ENCODE peak calls at places on chromosome 1, in five cellular contexts. Q is amniotic epithelial cell; L is activated effector memory CD4-positive, alpha-beta T cell treated with Interleukin-2 at 50 U/mL for 16 hours; M is nephron progenitor cell; J is activated naive CD4-positive, alpha-beta T cell. V is an unnamed sample.

GRCh38 chr1:66168919-66169725 is 364.8 kb upstream of the SGIP1 start:
- DNase-seq in Q (no peak), L (no peak), M (no peak), J (no peak), V (no peak)

GRCh38 chr1:30765610-30766434 is 8.2 kb upstream of the LAPTM5 start:
- DNase-seq in Q (peak; percentile 51), L (no peak), M (no peak), J (no peak), V (no peak)

GRCh38 chr1:190474587-190475305 is 2.9 kb downstream of the BRINP3 start:
- DNase-seq in Q (peak; percentile 3), L (no peak), M (peak; percentile 35), J (no peak), V (no peak)

GRCh38 chr1:156708245-156708661 is 2.9 kb upstream of the CRABP2 start:
- DNase-seq in Q (no peak), L (no peak), M (no peak), J (no peak), V (no peak)

GRCh38 chr1:154669464-154670282 is 61.7 kb upstream of the ADAR start:
- DNase-seq in Q (peak; percentile 67), L (peak; percentile 49), M (peak; percentile 65), J (peak; percentile 40), V (peak; percentile 76)

GRCh38 chr1:166174108-166174507 is 7.3 kb upstream of the FAM78B start:
- DNase-seq in Q (no peak), L (no peak), M (no peak), J (no peak), V (no peak)

GRCh38 chr1:11285883-11286734 is 13.1 kb downstream of the UBIAD1 start:
- DNase-seq in Q (peak; percentile 18), L (no peak), M (no peak), J (no peak), V (peak; percentile 20)

GRCh38 chr1:119040906-119041305 is 52.8 kb upstream of the TBX15 start:
- DNase-seq in Q (peak; percentile 83), L (no peak), M (no peak), J (no peak), V (peak; percentile 57)

GRCh38 chr1:62433861-62434611 is 2.8 kb upstream of the USP1 start:
- DNase-seq in Q (no peak), L (no peak), M (no peak), J (no peak), V (no peak)

GRCh38 chr1:174167404-174167803 is 8.1 kb downstream of the RABGAP1L start:
- DNase-seq in Q (no peak), L (no peak), M (no peak), J (no peak), V (no peak)

GRCh38 chr1:8671313-8671917 is 146.0 kb downstream of the RERE start:
- DNase-seq in Q (peak; percentile 81), L (no peak), M (peak; percentile 16), J (no peak), V (peak; percentile 89)

GRCh38 chr1:77509051-77509492 is 173.4 kb downstream of the ZZZ3 start:
- DNase-seq in Q (no peak), L (no peak), M (no peak), J (no peak), V (peak; percentile 23)

GRCh38 chr1:232519186-232519585 is 110.7 kb downstream of the SIPA1L2 start:
- DNase-seq in Q (no peak), L (no peak), M (no peak), J (no peak), V (no peak)

GRCh38 chr1:166716620-166717019 is 122.7 kb upstream of the POGK start:
- DNase-seq in Q (no peak), L (no peak), M (no peak), J (no peak), V (no peak)

GRCh38 chr1:205492201-205492667 is 12.2 kb upstream of the CDK18 start:
- DNase-seq in Q (no peak), L (no peak), M (no peak), J (no peak), V (no peak)

GRCh38 chr1:107076846-107077245 is 20.4 kb downstream of the PRMT6 start:
- DNase-seq in Q (peak; percentile 38), L (no peak), M (no peak), J (no peak), V (no peak)

GRCh38 chr1:101967871-101968270 is 28.9 kb downstream of the OLFM3 start:
- DNase-seq in Q (no peak), L (no peak), M (no peak), J (no peak), V (no peak)

GRCh38 chr1:180343931-180344406 is 113.9 kb downstream of the LHX4 start:
- DNase-seq in Q (peak; percentile 52), L (no peak), M (no peak), J (no peak), V (peak; percentile 53)

GRCh38 chr1:245687636-245688535 is 533.1 kb downstream of the KIF26B start:
- DNase-seq in Q (no peak), L (no peak), M (peak; percentile 22), J (no peak), V (no peak)

GRCh38 chr1:168621356-168621755 is 45.0 kb downstream of the XCL1 start:
- DNase-seq in Q (peak; percentile 32), L (no peak), M (no peak), J (no peak), V (peak; percentile 16)

GRCh38 chr1:223129229-223129851 is 13.7 kb downstream of the TLR5 start:
- DNase-seq in Q (peak; percentile 21), L (peak; percentile 30), M (peak; percentile 91), J (peak; percentile 46), V (peak; percentile 38)

GRCh38 chr1:104648269-104648691 is 898.6 kb downstream of the AMY1C start:
- DNase-seq in Q (no peak), L (no peak), M (no peak), J (no peak), V (no peak)

GRCh38 chr1:23909412-23909811 is 3.8 kb downstream of the CNR2 start:
- DNase-seq in Q (no peak), L (no peak), M (no peak), J (no peak), V (no peak)

GRCh38 chr1:165169729-165170128 is 186.8 kb downstream of the LMX1A start:
- DNase-seq in Q (no peak), L (no peak), M (no peak), J (no peak), V (no peak)

GRCh38 chr1:231603598-231604275 is 22.9 kb upstream of the DISC1 start:
- DNase-seq in Q (peak; percentile 56), L (no peak), M (peak; percentile 29), J (no peak), V (peak; percentile 72)

GRCh38 chr1:70360321-70360720 is 5.8 kb upstream of the ANKRD13C start:
- DNase-seq in Q (peak; percentile 16), L (no peak), M (no peak), J (no peak), V (no peak)

GRCh38 chr1:240734001-240734400 is 122.0 kb upstream of the GREM2 start:
- DNase-seq in Q (no peak), L (no peak), M (no peak), J (no peak), V (no peak)

GRCh38 chr1:169368406-169368769 is 393 bp downstream of the BLZF1 start:
- DNase-seq in Q (peak; percentile 8), L (peak; percentile 9), M (peak; percentile 19), J (peak; percentile 7), V (no peak)

GRCh38 chr1:96416111-96416595 is 305.4 kb upstream of the PTBP2 start:
- DNase-seq in Q (peak; percentile 95), L (no peak), M (no peak), J (no peak), V (peak; percentile 91)

GRCh38 chr1:232393010-232393833 is 236.7 kb downstream of the SIPA1L2 start:
- DNase-seq in Q (no peak), L (no peak), M (no peak), J (no peak), V (no peak)

GRCh38 chr1:68375919-68376318 is 73.8 kb downstream of the RPE65 start:
- DNase-seq in Q (no peak), L (no peak), M (no peak), J (no peak), V (no peak)

GRCh38 chr1:100422065-100422464 is 69.8 kb downstream of the CDC14A start:
- DNase-seq in Q (no peak), L (no peak), M (no peak), J (no peak), V (no peak)

GRCh38 chr1:108521990-108522393 is 37.9 kb upstream of the EEIG2 start:
- DNase-seq in Q (peak; percentile 87), L (no peak), M (no peak), J (no peak), V (peak; percentile 78)

GRCh38 chr1:179917601-179918429 is 35.7 kb downstream of the TOR1AIP1 start:
- DNase-seq in Q (no peak), L (no peak), M (no peak), J (no peak), V (no peak)

GRCh38 chr1:21751281-21751680 is 31.7 kb downstream of the USP48 start:
- DNase-seq in Q (no peak), L (no peak), M (no peak), J (no peak), V (no peak)